ENCODE peak calls at places on chromosome 10, in seven cellular contexts. O is IMR-90, F is H9, C is mesenchymal stem cell, K is H1, M is mesendoderm, X is trophoblast cell. H is an unnamed sample.
A peak's percentile ranks its signal among the peaks of the same experiment; 100 is the strongest.

GRCh38 chr10:4120454-4120853 is 335.4 kb upstream of the KLF6 start:
- DNase-seq in C (peak; percentile 76), M (no peak), O (no peak), X (no peak), K (no peak), F (no peak), H (no peak)

GRCh38 chr10:102745157-102745556 is 1.4 kb downstream of the WBP1L start:
- DNase-seq in O (no peak), X (no peak), K (no peak), M (no peak), F (no peak), C (no peak), H (no peak)

GRCh38 chr10:644943-645334 is 44.5 kb downstream of the DIP2C start:
- DNase-seq in M (no peak), O (no peak), K (no peak), F (no peak), X (no peak), C (no peak), H (no peak)

GRCh38 chr10:125201108-125201524 is 40.8 kb upstream of the CTBP2 start:
- DNase-seq in O (peak; percentile 61), X (peak; percentile 95), M (peak; percentile 53), F (no peak), K (no peak), C (peak; percentile 68), H (no peak)

GRCh38 chr10:34305189-34305588 is 509.9 kb downstream of the PARD3 start:
- DNase-seq in M (peak; percentile 89), F (peak; percentile 88), O (no peak), X (peak; percentile 98), K (peak; percentile 80), C (no peak), H (no peak)

GRCh38 chr10:132368881-132369635 is 27.9 kb upstream of the PWWP2B start:
- DNase-seq in X (peak; percentile 84), K (no peak), O (peak; percentile 69), M (no peak), F (no peak), C (no peak), H (no peak)

GRCh38 chr10:43284341-43284910 is 17.6 kb upstream of the RASGEF1A start:
- DNase-seq in F (peak; percentile 75), M (peak; percentile 77), X (peak; percentile 57), C (no peak), O (no peak), K (no peak), H (no peak)

GRCh38 chr10:81978238-81978637 is 103.2 kb downstream of the NRG3 start:
- DNase-seq in M (peak; percentile 70), X (no peak), K (no peak), O (no peak), F (no peak), C (peak; percentile 42), H (peak; percentile 61)

GRCh38 chr10:31912289-31912688 is 16.3 kb downstream of the ARHGAP12 start:
- DNase-seq in M (peak; percentile 72), X (no peak), C (peak; percentile 20), O (peak; percentile 59), F (no peak), K (no peak), H (no peak)

GRCh38 chr10:95229724-95230627 is 35.9 kb downstream of the ACSM6 start:
- DNase-seq in C (peak; percentile 96), F (peak; percentile 84), O (peak; percentile 98), X (peak; percentile 56), K (peak; percentile 66), M (peak; percentile 96), H (peak; percentile 23)

GRCh38 chr10:480498-480927 is 209.0 kb downstream of the DIP2C start:
- DNase-seq in O (no peak), M (no peak), C (no peak), X (no peak), K (peak; percentile 22), F (peak; percentile 17), H (no peak)

GRCh38 chr10:84337199-84337598 is 8.8 kb downstream of the CCSER2 start:
- DNase-seq in M (no peak), O (peak; percentile 72), X (no peak), K (no peak), C (peak; percentile 47), F (no peak), H (no peak)

GRCh38 chr10:114539623-114540022 is 118.5 kb downstream of the ABLIM1 start:
- DNase-seq in C (no peak), K (no peak), X (no peak), F (no peak), M (peak; percentile 75), O (no peak), H (no peak)

GRCh38 chr10:114044251-114045070 is 795 bp downstream of the ADRB1 start:
- DNase-seq in F (peak; percentile 49), K (peak; percentile 72), C (no peak), O (no peak), M (peak; percentile 32), X (no peak), H (no peak)

GRCh38 chr10:102782698-102783540 is 39.2 kb downstream of the WBP1L start:
- DNase-seq in O (peak; percentile 95), X (no peak), C (peak; percentile 92), M (peak; percentile 51), F (no peak), K (no peak), H (no peak)

GRCh38 chr10:72308320-72308987 is 34.7 kb downstream of the DDIT4 start:
- DNase-seq in C (peak; percentile 93), K (no peak), O (peak; percentile 85), X (no peak), F (no peak), M (no peak), H (no peak)

GRCh38 chr10:98446656-98447221 is at the start of gene HPS1:
- DNase-seq in K (peak; percentile 86), M (peak; percentile 70), F (peak; percentile 68), O (peak; percentile 58), X (peak; percentile 49), C (peak; percentile 58), H (peak; percentile 26)

GRCh38 chr10:127157506-127158205 is 38.7 kb downstream of the INSYN2A start:
- DNase-seq in X (no peak), M (no peak), K (no peak), F (no peak), O (peak; percentile 23), C (no peak), H (no peak)

GRCh38 chr10:57849726-57850357 is 417.9 kb downstream of the IPMK start:
- DNase-seq in F (no peak), O (peak; percentile 2), C (peak; percentile 5), K (no peak), M (no peak), X (no peak), H (no peak)

GRCh38 chr10:104209575-104210198 is 22.5 kb downstream of the CFAP43 start:
- DNase-seq in M (peak; percentile 73), F (peak; percentile 49), O (peak; percentile 39), C (peak; percentile 43), K (peak; percentile 48), X (no peak), H (peak; percentile 17)

GRCh38 chr10:79111427-79111826 is 42.7 kb downstream of the ZMIZ1 start:
- DNase-seq in X (no peak), M (no peak), O (peak; percentile 84), C (no peak), F (no peak), K (no peak), H (no peak)

GRCh38 chr10:117480097-117480496 is 62.4 kb upstream of the EMX2 start:
- DNase-seq in O (no peak), X (no peak), C (no peak), K (no peak), M (no peak), F (no peak), H (no peak)

GRCh38 chr10:117476281-117476680 is 66.3 kb upstream of the EMX2 start:
- DNase-seq in M (no peak), K (no peak), O (no peak), C (no peak), F (no peak), X (no peak), H (no peak)

GRCh38 chr10:117477961-117478670 is 64.4 kb upstream of the EMX2 start:
- DNase-seq in K (no peak), X (peak; percentile 44), C (peak; percentile 57), M (peak; percentile 37), F (no peak), O (peak; percentile 19), H (no peak)

GRCh38 chr10:117477241-117477947 is 65.2 kb upstream of the EMX2 start:
- DNase-seq in X (no peak), O (no peak), M (no peak), F (no peak), C (no peak), K (no peak), H (no peak)

GRCh38 chr10:117476716-117477115 is 65.8 kb upstream of the EMX2 start:
- DNase-seq in C (no peak), K (no peak), X (no peak), M (no peak), O (no peak), F (no peak), H (no peak)
- H3K4me2 ChIP-seq in C (no peak overlapping the region), K (no peak overlapping the region), X (no peak overlapping the region), M (no peak overlapping the region), O (no peak overlapping the region), F (no peak overlapping the region), H (no peak overlapping the region)

DNA sequence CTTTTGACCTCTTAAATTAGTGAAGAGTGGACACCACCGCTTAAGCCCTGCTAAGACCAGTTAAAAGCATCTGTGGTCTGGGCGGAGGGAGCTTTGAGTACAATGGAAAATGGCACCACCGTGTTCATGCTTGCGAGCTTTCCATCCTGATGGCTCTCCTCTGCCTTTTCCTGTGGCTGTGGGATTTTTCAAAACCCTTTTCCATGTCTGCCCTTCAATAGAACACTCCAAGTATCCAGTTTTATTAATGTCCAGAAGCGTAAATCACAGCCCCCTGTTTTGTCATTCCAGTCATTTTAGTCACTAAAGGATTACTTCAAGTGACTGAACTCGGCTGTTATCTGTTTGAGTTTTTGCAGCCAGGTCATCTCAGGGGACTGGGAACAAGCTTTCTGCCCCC is 181.8 kb downstream of the MGMT start:
- DNase-seq in X (no peak), M (no peak), C (no peak), K (no peak), F (no peak), O (no peak), H (no peak)
- H2AK5ac ChIP-seq in X (no peak overlapping the region), M (no peak overlapping the region), C (no peak overlapping the region), K (no peak overlapping the region), F (no peak overlapping the region), O (no peak overlapping the region), H (no peak overlapping the region)

GRCh38 chr10:32985781-32986350 is 27.8 kb upstream of the ITGB1 start:
- DNase-seq in C (peak; percentile 96), M (no peak), O (peak; percentile 91), F (no peak), K (no peak), X (no peak), H (no peak)

GRCh38 chr10:32982911-32983310 is 24.9 kb upstream of the ITGB1 start:
- DNase-seq in C (peak; percentile 62), O (peak; percentile 55), F (no peak), X (no peak), M (no peak), K (no peak), H (no peak)

GRCh38 chr10:32983333-32983909 is 25.4 kb upstream of the ITGB1 start:
- DNase-seq in K (no peak), X (peak; percentile 86), M (peak; percentile 94), C (peak; percentile 96), O (peak; percentile 97), F (no peak), H (no peak)

GRCh38 chr10:32985341-32985764 is 27.3 kb upstream of the ITGB1 start:
- DNase-seq in K (no peak), C (no peak), O (no peak), M (no peak), X (peak; percentile 53), F (no peak), H (no peak)

GRCh38 chr10:32984003-32984600 is 26.1 kb upstream of the ITGB1 start:
- DNase-seq in C (no peak), O (no peak), M (no peak), K (no peak), X (peak; percentile 45), F (no peak), H (no peak)
- H3K4ac ChIP-seq in C (no peak overlapping the region), O (peak overlapping the region; percentile 87), M (peak overlapping the region; percentile 71), K (no peak overlapping the region), X (peak overlapping the region; percentile 85), F (no peak overlapping the region), H (no peak overlapping the region)

GRCh38 chr10:28089467-28089866 is 90.6 kb upstream of the ODAD2 start:
- DNase-seq in K (no peak), C (peak; percentile 93), O (peak; percentile 94), F (no peak), M (peak; percentile 8), X (peak; percentile 30), H (no peak)
- H3K4me2 ChIP-seq in K (no peak overlapping the region), C (no peak overlapping the region), O (peak overlapping the region; percentile 68), F (no peak overlapping the region), M (no peak overlapping the region), X (no peak overlapping the region), H (no peak overlapping the region)

H was measured in neuronal stem cell.